ENCODE peak calls at places on chromosomes 13 and 19, in eight cellular contexts. V, B, S, G, H, O, K and M are unnamed samples.
A peak's percentile ranks its signal among the peaks of the same experiment; 100 is the strongest.

GRCh38 chr13:70568571-70568970 is 460.3 kb upstream of the KLHL1 start:
- DNase-seq in O (no peak), K (peak; percentile 70), S (no peak), B (no peak), V (peak; percentile 42), G (no peak), H (no peak), M (peak; percentile 11)

GRCh38 chr19:35757231-35757748 is 461 bp upstream of the HSPB6 start:
- DNase-seq in G (no peak), V (peak; percentile 78), S (peak; percentile 98), H (peak; percentile 86), B (peak; percentile 65), O (peak; percentile 80), K (peak; percentile 29), M (no peak)

GRCh38 chr13:85509512-85509911 is 289.7 kb downstream of the SLITRK6 start:
- DNase-seq in B (no peak), V (peak; percentile 92), H (no peak), G (no peak), K (peak; percentile 69), O (no peak), S (no peak), M (peak; percentile 85)

GRCh38 chr19:52735734-52736133 is 890 bp upstream of the ZNF611 start:
- DNase-seq in O (peak; percentile 85), V (peak; percentile 93), B (no peak), G (peak; percentile 22), H (peak; percentile 69), S (peak; percentile 63), K (peak; percentile 69), M (peak; percentile 79)

GRCh38 chr13:51681037-51681678 is 96.9 kb downstream of the WDFY2 start:
- DNase-seq in B (no peak), S (no peak), O (no peak), G (no peak), V (no peak), H (no peak), K (peak; percentile 91), M (peak; percentile 83)

GRCh38 chr13:57557979-57558529 is 73.5 kb upstream of the PCDH17 start:
- DNase-seq in H (no peak), O (no peak), G (no peak), S (no peak), V (peak; percentile 49), K (peak; percentile 6), B (no peak), M (no peak)

GRCh38 chr13:48507024-48507423 is 25.9 kb downstream of the RCBTB2 start:
- DNase-seq in V (peak; percentile 39), H (no peak), B (no peak), G (no peak), S (no peak), O (no peak), K (no peak), M (peak; percentile 79)

GRCh38 chr13:39273953-39274352 is 235.7 kb downstream of the NHLRC3 start:
- DNase-seq in K (peak; percentile 28), B (no peak), G (no peak), S (peak; percentile 22), O (no peak), H (no peak), V (peak; percentile 73), M (no peak)

GRCh38 chr13:37127706-37128241 is 22.3 kb upstream of the CSNK1A1L start:
- DNase-seq in G (peak; percentile 15), K (peak; percentile 14), V (no peak), B (no peak), H (no peak), O (no peak), S (no peak), M (no peak)